ENCODE peak calls at places on chromosomes 11 and 22, in eight cellular contexts. K is RKO, A is GM04503, N is islet precursor cell, J is cardiac fibroblast, Q is Right ventricle myocardium superior, L is left cardiac atrium, U is NCI-H82. F is an unnamed sample.

GRCh38 chr11:12134239-12134590 is 23.8 kb downstream of the MICAL2 start:
- DNase-seq in L (no peak), Q (peak), A (no peak), U (no peak), K (no peak), N (no peak), J (no peak), F (no peak)

GRCh38 chr22:36453266-36453607 is 28.2 kb downstream of the TXN2 start:
- DNase-seq in J (no peak), K (no peak), A (no peak), Q (no peak), U (no peak), N (no peak), L (no peak), F (no peak)

GRCh38 chr11:128752379-128752778 is 58.5 kb downstream of the FLI1 start:
- DNase-seq in A (no peak), J (no peak), Q (no peak), K (no peak), L (no peak), N (no peak), U (no peak), F (no peak)

GRCh38 chr22:49998718-49999062 is 13.9 kb downstream of the IL17REL start:
- DNase-seq in N (no peak), Q (no peak), L (no peak), J (no peak), K (no peak), U (no peak), A (no peak), F (no peak)

GRCh38 chr22:38704568-38705234 is 1.0 kb upstream of the GTPBP1 start:
- DNase-seq in U (peak), L (no peak), J (peak), K (no peak), A (no peak), N (no peak), Q (no peak), F (no peak)

GRCh38 chr11:33868646-33869461 is 23.0 kb downstream of the LMO2 start:
- DNase-seq in Q (no peak), U (no peak), J (no peak), A (no peak), L (no peak), K (no peak), N (no peak), F (no peak)

GRCh38 chr11:69525516-69526452 is 44.3 kb downstream of the LINC01488 start:
- DNase-seq in K (no peak), J (no peak), A (no peak), U (no peak), N (peak), Q (no peak), L (peak), F (no peak)

GRCh38 chr11:120835601-120836228 is 188.2 kb upstream of the TBCEL start:
- DNase-seq in Q (no peak), U (no peak), L (no peak), K (peak), N (no peak), A (no peak), J (no peak), F (no peak)

GRCh38 chr22:29032584-29032983 is 29.0 kb downstream of the C22orf31 start:
- DNase-seq in Q (no peak), L (no peak), U (no peak), J (peak), K (no peak), N (peak), A (no peak), F (no peak)

GRCh38 chr11:94537051-94537600 is 6.6 kb upstream of the FUT4 start:
- DNase-seq in K (no peak), U (no peak), Q (no peak), J (peak), N (no peak), L (no peak), A (no peak), F (no peak)

GRCh38 chr11:118226781-118227180 is 2.0 kb upstream of the JAML start:
- DNase-seq in A (no peak), J (no peak), U (no peak), Q (no peak), N (no peak), L (no peak), K (no peak), F (no peak)

GRCh38 chr11:71251159-71251721 is 1.1 kb downstream of the SHANK2 start:
- DNase-seq in N (no peak), L (no peak), J (peak), Q (no peak), A (no peak), U (no peak), K (no peak), F (no peak)

GRCh38 chr22:20128902-20129746 is 2.5 kb upstream of the ZDHHC8 start:
- DNase-seq in Q (no peak), J (peak), L (no peak), A (no peak), N (peak), K (peak), U (peak), F (peak)

GRCh38 chr11:24509114-24509513 is 12.3 kb downstream of the LUZP2 start:
- DNase-seq in L (no peak), J (peak), N (no peak), U (no peak), A (no peak), K (peak), Q (no peak), F (no peak)

GRCh38 chr22:33835196-33835788 is 85.0 kb downstream of the LARGE1 start:
- DNase-seq in J (no peak), L (no peak), N (no peak), U (peak), K (no peak), Q (no peak), A (no peak), F (peak)

GRCh38 chr11:67266424-67267187 is at the start of gene GRK2:
- DNase-seq in J (peak), N (no peak), K (peak), A (no peak), U (peak), Q (peak), L (peak), F (no peak)

GRCh38 chr11:12693075-12693473 is 18.9 kb downstream of the TEAD1 start:
- DNase-seq in K (peak), Q (no peak), A (no peak), L (peak), U (no peak), J (peak), N (no peak), F (no peak)

GRCh38 chr22:26891431-26891830 is 234.0 kb downstream of the MIAT start:
- DNase-seq in A (no peak), J (no peak), Q (no peak), U (no peak), K (no peak), L (no peak), N (no peak), F (no peak)

GRCh38 chr11:75100314-75100713 is 3.6 kb upstream of the OR2AT4 start:
- DNase-seq in A (no peak), K (peak), U (no peak), J (peak), Q (no peak), N (no peak), L (no peak), F (no peak)

GRCh38 chr11:737366-737765 is 9.9 kb upstream of the TALDO1 start:
- DNase-seq in J (no peak), K (no peak), U (no peak), L (no peak), N (no peak), A (no peak), Q (no peak), F (no peak)

GRCh38 chr11:65262381-65262680 is 569 bp downstream of the POLA2 start:
- DNase-seq in N (no peak), J (no peak), Q (no peak), U (no peak), A (no peak), L (no peak), K (no peak), F (no peak)

GRCh38 chr22:28548411-28548810 is 131.2 kb downstream of the TTC28 start:
- DNase-seq in L (no peak), N (no peak), Q (no peak), A (no peak), U (no peak), K (no peak), J (no peak), F (no peak)

GRCh38 chr11:61777234-61778090 is 14.9 kb downstream of the TMEM258 start:
- DNase-seq in K (no peak), L (peak), Q (peak), J (no peak), U (peak), N (no peak), A (no peak), F (no peak)

GRCh38 chr11:64264371-64264852 is 13.1 kb downstream of the PLCB3 start:
- DNase-seq in Q (no peak), N (peak), J (no peak), L (no peak), U (no peak), A (no peak), K (no peak), F (no peak)

GRCh38 chr11:16946477-16947282 is 67.5 kb downstream of the PLEKHA7 start:
- DNase-seq in L (no peak), N (no peak), Q (no peak), U (peak), K (no peak), A (no peak), J (no peak), F (peak)

GRCh38 chr22:40182231-40182835 is 4.6 kb downstream of the TNRC6B start:
- DNase-seq in J (no peak), K (no peak), L (no peak), A (no peak), N (no peak), Q (no peak), U (peak), F (peak)

GRCh38 chr11:2300936-2301630 is 635 bp downstream of the C11orf21 start:
- DNase-seq in Q (peak), A (no peak), J (no peak), N (no peak), U (no peak), K (no peak), L (peak), F (peak)

GRCh38 chr11:96426356-96427103 is 36.7 kb downstream of the JRKL start:
- DNase-seq in A (no peak), L (no peak), U (peak), Q (no peak), N (no peak), K (peak), J (peak), F (no peak)

GRCh38 chr11:99739464-99740089 is 718.8 kb downstream of the CNTN5 start:
- DNase-seq in K (peak), A (no peak), U (peak), Q (no peak), J (peak), N (no peak), L (no peak), F (peak)

GRCh38 chr11:63573881-63574855 is 11.0 kb upstream of the PLAAT2 start:
- DNase-seq in N (peak), K (no peak), U (peak), Q (peak), A (no peak), L (peak), J (peak), F (peak)

F was measured in WERI-Rb-1.